ENCODE peak calls at places on chromosomes 2 and 18, in seven cellular contexts. C is lower leg skin; B is PC-9; O is fibroblast of pulmonary artery; K is adrenal gland; G is heart left ventricle; R is activated CD8-positive, alpha-beta T cell treated with anti-CD3 and anti-CD28 coated beads for 36 hours. A is an unnamed sample.

GRCh38 chr2:239748811-239749210 is 276.3 kb downstream of the NDUFA10 start:
- DNase-seq in C (no peak), B (no peak), O (no peak), K (no peak), G (no peak), R (no peak), A (no peak)

GRCh38 chr2:1635826-1636225 is 108.5 kb downstream of the PXDN start:
- DNase-seq in C (peak), B (no peak), O (no peak), K (no peak), G (no peak), R (no peak), A (no peak)

GRCh38 chr2:100283724-100284501 is 38.4 kb downstream of the LONRF2 start:
- DNase-seq in C (peak), B (no peak), O (no peak), K (peak), G (no peak), R (no peak), A (no peak)

GRCh38 chr2:54620948-54621347 is 102.5 kb upstream of the EML6 start:
- DNase-seq in C (no peak), B (no peak), O (no peak), K (no peak), G (no peak), R (no peak), A (no peak)

GRCh38 chr2:37471994-37472393 is 127.6 kb downstream of the QPCT start:
- DNase-seq in C (no peak), B (peak), O (peak), K (peak), G (no peak), R (no peak), A (no peak)

GRCh38 chr2:115763601-115764000 is 1321.2 kb downstream of the DPP10 start:
- DNase-seq in C (no peak), B (no peak), O (no peak), K (no peak), G (no peak), R (no peak), A (no peak)

GRCh38 chr2:16139663-16140610 is 199.6 kb downstream of the MYCN start:
- DNase-seq in C (no peak), B (no peak), O (no peak), K (no peak), G (no peak), R (no peak), A (peak)

GRCh38 chr2:241315879-241316700 is at the start of gene SEPTIN2:
- DNase-seq in C (peak), B (peak), O (peak), K (peak), G (peak), R (peak), A (peak)

GRCh38 chr18:48029296-48029986 is 99.0 kb upstream of the SMAD2 start:
- DNase-seq in C (peak), B (no peak), O (no peak), K (no peak), G (no peak), R (no peak), A (no peak)

GRCh38 chr18:48028716-48029115 is 98.3 kb upstream of the SMAD2 start:
- DNase-seq in C (peak), B (peak), O (no peak), K (no peak), G (no peak), R (no peak), A (no peak)

GRCh38 chr18:48026216-48026615 is 95.8 kb upstream of the SMAD2 start:
- DNase-seq in C (peak), B (no peak), O (no peak), K (no peak), G (no peak), R (no peak), A (no peak)

GRCh38 chr18:48027401-48027931 is 97.0 kb upstream of the SMAD2 start:
- DNase-seq in C (peak), B (no peak), O (peak), K (peak), G (peak), R (no peak), A (no peak)

GRCh38 chr18:48028081-48028480 is 97.6 kb upstream of the SMAD2 start:
- DNase-seq in C (peak), B (no peak), O (no peak), K (no peak), G (no peak), R (no peak), A (no peak)
- TF ChIP-seq CTCF in C (no peak), B (no peak), O (peak), K (no peak), G (no peak), R (no peak), A (no peak)

GRCh38 chr2:162153608-162154224 is 1.7 kb upstream of the GCG start:
- DNase-seq in C (no peak), B (no peak), O (peak), K (peak), G (no peak), R (peak), A (peak)

GRCh38 chr2:162149940-162150339 is 2.1 kb downstream of the GCG start:
- DNase-seq in C (no peak), B (no peak), O (no peak), K (no peak), G (no peak), R (no peak), A (no peak)

GRCh38 chr2:162152147-162152546 is at the start of gene GCG:
- DNase-seq in C (no peak), B (no peak), O (no peak), K (no peak), G (no peak), R (no peak), A (no peak)

GRCh38 chr2:162156149-162156548 is 4.1 kb upstream of the GCG start:
- DNase-seq in C (no peak), B (no peak), O (no peak), K (no peak), G (no peak), R (no peak), A (no peak)

GRCh38 chr2:162155093-162155492 is 3.0 kb upstream of the GCG start:
- DNase-seq in C (no peak), B (no peak), O (no peak), K (no peak), G (no peak), R (no peak), A (no peak)
- TF ChIP-seq CTCF in C (no peak), B (no peak), O (peak), K (no peak), G (no peak), R (no peak), A (no peak)

GRCh38 chr2:192128655-192129054 is 66.1 kb downstream of the TMEFF2 start:
- DNase-seq in C (no peak), B (no peak), O (no peak), K (no peak), G (no peak), R (no peak), A (no peak)
- TF ChIP-seq CTCF in C (no peak), B (no peak), O (no peak), K (no peak), G (no peak), R (no peak), A (no peak)

GRCh38 chr2:153766415-153766814 is 105.3 kb upstream of the GALNT13 start:
- DNase-seq in C (no peak), B (no peak), O (no peak), K (no peak), G (no peak), R (no peak), A (no peak)

GRCh38 chr2:153770359-153770991 is 101.2 kb upstream of the GALNT13 start:
- DNase-seq in C (no peak), B (no peak), O (no peak), K (no peak), G (no peak), R (no peak), A (no peak)
- TF ChIP-seq CTCF in C (no peak), B (peak), O (no peak), K (no peak), G (no peak), R (no peak), A (no peak)